ENCODE peak calls at places on chromosomes 12 and 14, in six cellular contexts. T is fibroblast of pulmonary artery, P is fibroblast of lung, Z is esophagus squamous epithelium, B is right lobe of liver, U is HCT116. O is an unnamed sample.

GRCh38 chr12:75725505-75726120 is 214.2 kb upstream of the KRR1 start:
- DNase-seq in T (peak), B (no peak), Z (no peak), U (peak), P (no peak), O (no peak)

GRCh38 chr12:101671157-101671791 is 26.2 kb upstream of the CHPT1 start:
- DNase-seq in B (no peak), T (no peak), P (no peak), Z (no peak), U (no peak), O (no peak)

GRCh38 chr12:131351319-131352028 is 359.4 kb upstream of the SFSWAP start:
- DNase-seq in U (peak), T (no peak), B (no peak), P (no peak), Z (no peak), O (no peak)

GRCh38 chr12:109047081-109047805 is 5.1 kb upstream of the USP30 start:
- DNase-seq in U (no peak), T (no peak), P (no peak), B (no peak), Z (no peak), O (no peak)

GRCh38 chr12:67772276-67773169 is 124.0 kb downstream of the DYRK2 start:
- DNase-seq in B (no peak), T (peak), P (peak), Z (no peak), U (no peak), O (no peak)

GRCh38 chr12:91651728-91652127 is 469.1 kb upstream of the DCN start:
- DNase-seq in Z (no peak), B (no peak), U (no peak), P (no peak), T (no peak), O (no peak)

GRCh38 chr12:7107181-7108041 is 1.6 kb downstream of the C1RL start:
- DNase-seq in B (no peak), Z (no peak), U (no peak), T (peak), P (no peak), O (no peak)

GRCh38 chr12:40986031-40986430 is 202.1 kb upstream of the PDZRN4 start:
- DNase-seq in B (no peak), Z (no peak), P (no peak), U (no peak), T (no peak), O (no peak)

GRCh38 chr14:89856871-89857345 is 97.6 kb downstream of the EFCAB11 start:
- DNase-seq in P (peak), Z (no peak), B (no peak), U (no peak), T (peak), O (no peak)

GRCh38 chr14:58713677-58714076 is 75.9 kb downstream of the DACT1 start:
- DNase-seq in U (no peak), T (no peak), Z (no peak), P (peak), B (no peak), O (no peak)

GRCh38 chr14:52923902-52924575 is 26.8 kb downstream of the FERMT2 start:
- DNase-seq in U (no peak), B (no peak), T (no peak), P (no peak), Z (no peak), O (no peak)
- TF ChIP-seq CTCF in U (peak), B (peak), T (no peak), P (no peak), Z (no peak), O (peak)

GRCh38 chr12:79411791-79412190 is 279.0 kb downstream of the PAWR start:
- DNase-seq in Z (no peak), T (no peak), B (no peak), U (no peak), P (no peak), O (no peak)

GRCh38 chr12:79409562-79409961 is 281.2 kb downstream of the PAWR start:
- DNase-seq in U (no peak), T (peak), B (no peak), P (peak), Z (no peak), O (no peak)

GRCh38 chr12:79406993-79407392 is 283.8 kb downstream of the PAWR start:
- DNase-seq in Z (no peak), P (no peak), T (no peak), B (no peak), U (no peak), O (no peak)

GRCh38 chr12:79408665-79409064 is 282.1 kb downstream of the PAWR start:
- DNase-seq in Z (no peak), U (no peak), T (no peak), P (no peak), B (no peak), O (no peak)

GRCh38 chr12:79407671-79408622 is 282.8 kb downstream of the PAWR start:
- DNase-seq in B (peak), P (peak), U (peak), Z (no peak), T (peak), O (peak)
- TF ChIP-seq CTCF in B (peak), P (peak), U (peak), Z (peak), T (peak), O (peak)

DNA sequence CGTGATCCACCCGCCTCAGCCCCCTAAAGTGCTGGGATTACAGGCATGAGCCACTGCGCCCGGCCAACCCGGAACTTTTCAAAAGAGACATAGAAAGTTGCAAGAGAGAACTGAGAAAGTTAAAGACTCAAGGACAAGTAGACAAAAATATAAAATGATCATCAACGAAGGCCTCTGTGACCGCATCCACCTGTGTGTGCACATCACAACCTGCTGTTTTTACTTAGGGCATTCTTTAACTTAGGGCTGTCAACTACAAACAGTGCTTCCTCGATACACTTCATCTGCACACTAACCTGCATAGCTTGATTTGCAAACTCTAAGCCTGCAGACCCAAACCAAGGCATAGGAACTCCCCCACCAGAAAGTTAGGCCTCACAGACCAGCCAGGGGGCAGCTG is 14.8 kb downstream of the P2RX2 start:
- DNase-seq in T (no peak), Z (no peak), B (no peak), P (no peak), U (no peak), O (no peak)
- TF ChIP-seq CTCF in T (no peak), Z (no peak), B (no peak), P (no peak), U (no peak), O (no peak)

GRCh38 chr12:11853126-11853525 is 203.7 kb downstream of the ETV6 start:
- DNase-seq in T (no peak), Z (no peak), U (no peak), B (no peak), P (no peak), O (no peak)
- TF ChIP-seq CTCF in T (no peak), Z (no peak), U (no peak), B (no peak), P (no peak), O (no peak)

GRCh38 chr14:59882957-59883356 is 12.4 kb upstream of the RTN1 start:
- DNase-seq in P (no peak), T (peak), U (peak), B (no peak), Z (no peak), O (no peak)
- TF ChIP-seq CTCF in P (peak), T (peak), U (peak), B (peak), Z (no peak), O (peak)